ENCODE peak calls at places on chromosomes 7 and 10, in nine cellular contexts. P is Calu3, B is Caco-2, C is tibial artery, R is OCI-LY7, K is colonic mucosa, Z is fibroblast of lung, W is GM06990, N is type B pancreatic cell. E is an unnamed sample.
A peak's percentile ranks its signal among the peaks of the same experiment; 100 is the strongest.

GRCh38 chr10:95337354-95337753 is 46.6 kb upstream of the PDLIM1 start:
- DNase-seq in B (no peak), Z (no peak), C (no peak), P (no peak), R (no peak), N (no peak), W (no peak), K (no peak), E (no peak)

GRCh38 chr10:116653885-116654284 is 33.1 kb downstream of the PNLIPRP2 start:
- DNase-seq in P (no peak), C (no peak), R (no peak), B (no peak), Z (no peak), N (no peak), K (no peak), W (no peak), E (no peak)

GRCh38 chr7:19333706-19334105 is 188.5 kb upstream of the FERD3L start:
- DNase-seq in R (no peak), W (no peak), Z (no peak), N (no peak), K (no peak), P (no peak), B (no peak), C (no peak), E (no peak)

GRCh38 chr10:115046686-115047244 is 46.4 kb upstream of the ATRNL1 start:
- DNase-seq in K (no peak), R (no peak), C (no peak), P (no peak), W (no peak), N (no peak), Z (no peak), B (no peak), E (no peak)

GRCh38 chr7:137882261-137882668 is 35.5 kb upstream of the DGKI start:
- DNase-seq in Z (peak; percentile 90), B (no peak), R (no peak), P (peak; percentile 34), N (no peak), K (no peak), C (no peak), W (peak; percentile 38), E (no peak)

GRCh38 chr7:41579961-41580935 is 122.6 kb downstream of the INHBA start:
- DNase-seq in K (no peak), R (no peak), W (no peak), N (no peak), B (no peak), P (no peak), Z (peak; percentile 27), C (no peak), E (no peak)

GRCh38 chr7:50781371-50781770 is 1.3 kb downstream of the GRB10 start:
- DNase-seq in C (no peak), Z (no peak), K (no peak), N (no peak), W (no peak), R (no peak), B (no peak), P (no peak), E (no peak)

GRCh38 chr7:47688311-47689100 is 106.6 kb upstream of the TNS3 start:
- DNase-seq in Z (no peak), N (no peak), B (no peak), P (no peak), W (no peak), K (no peak), C (no peak), R (no peak), E (no peak)

GRCh38 chr10:58641095-58641531 is 128.4 kb downstream of the BICC1 start:
- DNase-seq in P (peak; percentile 46), K (no peak), W (no peak), C (no peak), B (peak; percentile 77), R (no peak), Z (peak; percentile 88), N (no peak), E (no peak)

GRCh38 chr7:47380325-47381131 is 201.4 kb downstream of the TNS3 start:
- DNase-seq in K (peak; percentile 78), B (peak; percentile 57), P (peak; percentile 54), R (no peak), W (no peak), C (no peak), Z (peak; percentile 59), N (no peak), E (no peak)

GRCh38 chr7:65980478-65981250 is 1.3 kb downstream of the GUSB start:
- DNase-seq in Z (peak; percentile 8), C (peak; percentile 72), W (peak; percentile 79), P (peak; percentile 14), N (no peak), B (no peak), R (peak; percentile 67), K (peak; percentile 50), E (no peak)

DNA sequence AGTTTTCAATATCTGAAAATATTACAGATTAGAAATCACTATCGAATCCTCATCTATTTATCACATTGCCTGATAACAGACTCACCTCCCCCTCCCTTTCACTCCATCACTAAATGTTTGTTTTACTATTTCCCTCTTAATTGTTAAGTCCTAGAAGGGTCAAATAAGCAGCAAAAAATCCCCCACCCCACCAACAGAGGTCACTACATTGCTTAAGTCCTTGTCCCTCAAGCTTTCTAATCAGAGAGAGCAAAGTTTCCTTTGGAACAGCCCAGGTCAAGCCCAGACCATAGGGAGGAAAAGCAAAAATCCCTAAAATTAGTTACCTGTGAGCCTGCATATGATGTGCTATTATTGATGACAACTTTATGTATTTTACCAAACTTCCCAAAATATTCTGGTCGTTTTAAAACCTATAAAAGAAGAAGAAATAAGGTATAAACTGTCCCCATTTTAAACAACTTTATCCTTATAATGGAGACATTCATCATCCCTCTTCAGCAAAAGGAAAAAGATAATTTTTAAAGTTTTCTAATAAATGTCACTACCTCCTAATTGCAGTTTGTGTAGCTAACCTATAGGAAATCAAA is 95.0 kb downstream of the CNOT4 start:
- DNase-seq in W (no peak), B (peak; percentile 70), C (no peak), Z (peak; percentile 78), K (peak; percentile 24), R (peak; percentile 56), N (no peak), P (peak; percentile 57), E (no peak)
- TF ChIP-seq CTCF in W (peak; percentile 61), B (peak; percentile 79), C (no peak), Z (peak; percentile 58), K (peak; percentile 23), R (peak; percentile 83), N (peak; percentile 68), P (peak; percentile 58), E (no peak)

DNA sequence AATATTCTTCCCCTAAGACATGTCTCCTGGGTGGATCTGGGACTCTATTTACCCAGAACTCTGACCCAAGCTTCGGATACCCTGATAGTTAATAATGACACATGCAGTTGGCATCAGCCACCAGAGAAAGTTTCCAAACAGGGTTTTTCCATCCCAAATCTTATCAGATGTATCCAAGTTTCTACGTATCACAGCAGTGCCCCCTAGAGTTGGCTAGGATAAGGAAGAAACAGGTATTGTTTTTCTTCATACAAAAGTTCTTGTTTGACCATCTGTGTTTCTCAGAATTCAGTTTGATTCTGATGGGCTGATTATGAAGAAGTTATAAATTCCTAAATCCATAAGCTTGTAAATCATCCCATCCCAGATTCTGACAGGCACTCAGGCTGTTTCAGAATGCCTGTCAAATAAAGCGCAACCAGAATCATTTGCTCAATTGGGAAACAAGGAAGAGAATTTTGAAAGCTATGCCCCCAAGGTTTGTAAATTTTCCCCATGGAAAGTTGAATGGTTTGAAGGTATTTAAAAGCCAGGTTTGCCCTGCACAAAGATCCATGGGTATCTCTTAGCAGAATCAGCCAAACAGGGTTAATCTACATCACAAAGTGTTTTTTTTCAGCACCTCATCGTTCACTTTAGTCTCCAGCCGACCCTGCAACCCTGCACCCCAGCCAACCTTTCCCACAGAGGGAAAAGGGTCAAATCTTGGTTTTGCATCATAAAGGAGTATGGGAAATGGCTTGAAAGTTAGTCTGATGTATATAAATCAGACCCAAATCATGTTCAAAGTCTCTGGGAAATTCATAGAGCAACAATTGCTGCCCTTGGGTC is 47.4 kb downstream of the NRAP start:
- DNase-seq in C (no peak), P (no peak), Z (no peak), R (peak; percentile 1), B (peak; percentile 28), K (no peak), N (no peak), W (no peak), E (no peak)
- TF ChIP-seq CTCF in C (no peak), P (no peak), Z (peak; percentile 3), R (peak; percentile 72), B (peak; percentile 48), K (no peak), N (peak; percentile 77), W (peak; percentile 30), E (no peak)

DNA sequence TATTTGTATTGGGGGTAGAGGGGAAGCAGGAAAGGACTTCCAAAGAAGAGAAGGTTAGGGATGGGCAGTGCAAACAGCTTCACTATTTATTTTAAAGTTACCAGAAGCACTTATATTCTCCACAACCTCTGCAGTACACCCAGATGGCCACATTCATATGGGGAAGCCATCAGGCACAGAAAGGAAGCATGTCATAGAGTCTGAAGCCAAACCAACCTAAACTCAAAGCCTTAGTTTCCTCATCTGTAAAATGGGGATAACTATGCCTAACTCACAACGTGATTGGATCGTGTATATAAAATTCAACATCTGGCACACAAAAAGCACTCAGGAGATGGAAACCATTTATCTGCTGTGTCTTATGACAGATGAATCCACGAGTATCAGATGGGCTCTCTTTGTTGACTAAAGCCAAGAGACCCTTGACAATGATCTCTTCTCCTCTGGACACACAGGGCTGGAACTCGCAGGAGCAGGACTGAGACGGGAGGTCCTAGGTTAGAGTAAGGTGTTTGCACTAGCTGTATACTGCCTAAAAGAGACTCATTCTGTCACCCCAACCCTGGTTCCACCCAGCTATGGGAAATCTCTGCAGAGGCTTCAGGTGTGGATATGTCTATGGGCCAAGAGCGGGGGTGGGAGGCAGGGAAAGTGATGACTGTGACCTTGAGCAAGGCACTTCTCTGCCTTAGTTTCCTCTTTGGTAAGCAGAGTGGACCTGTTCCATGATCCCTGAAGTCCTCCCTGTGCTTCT is 1.8 kb downstream of the KIAA1549 start:
- DNase-seq in K (no peak), B (no peak), C (no peak), W (no peak), Z (peak; percentile 17), N (peak; percentile 25), P (no peak), R (no peak), E (no peak)
- TF ChIP-seq CTCF in K (no peak), B (no peak), C (no peak), W (peak; percentile 23), Z (no peak), N (peak; percentile 56), P (no peak), R (no peak), E (no peak)

GRCh38 chr7:151752816-151753600 is 123.9 kb downstream of the PRKAG2 start:
- DNase-seq in R (no peak), P (no peak), B (no peak), W (no peak), K (no peak), C (no peak), N (no peak), Z (peak; percentile 37), E (no peak)
- TF ChIP-seq CTCF in R (no peak), P (no peak), B (no peak), W (no peak), K (no peak), C (no peak), N (no peak), Z (no peak), E (no peak)

E was measured in coronary artery.